ENCODE peak calls at places on chromosomes 7 and 10, in nine cellular contexts. W is fibroblast of mammary gland, D is PC-9, U is psoas muscle, E is transverse colon, K is GM12864, I is heart left ventricle, C is lower lobe of right lung, N is Peyer's patch. Z is an unnamed sample.

GRCh38 chr7:107742678-107743566 is 1.0 kb upstream of the CBLL1 start:
- DNase-seq in W (no peak), D (peak), U (peak), E (peak), K (peak), I (peak), C (peak), N (peak), Z (no peak)

GRCh38 chr10:71964669-71965515 is 697 bp downstream of the CHST3 start:
- DNase-seq in W (peak), D (peak), U (peak), E (peak), K (no peak), I (peak), C (peak), N (peak), Z (peak)

GRCh38 chr7:33043875-33044718 is 18.5 kb downstream of the NT5C3A start:
- DNase-seq in W (peak), D (no peak), U (no peak), E (no peak), K (no peak), I (no peak), C (no peak), N (no peak), Z (peak)

GRCh38 chr7:137664846-137665245 is 181.9 kb downstream of the DGKI start:
- DNase-seq in W (peak), D (no peak), U (no peak), E (no peak), K (no peak), I (no peak), C (no peak), N (no peak), Z (no peak)

GRCh38 chr7:98687331-98687863 is 70.3 kb downstream of the NPTX2 start:
- DNase-seq in W (no peak), D (no peak), U (no peak), E (no peak), K (no peak), I (no peak), C (no peak), N (no peak), Z (no peak)

GRCh38 chr10:88971668-88972067 is 18.9 kb upstream of the FAS start:
- DNase-seq in W (peak), D (no peak), U (no peak), E (no peak), K (no peak), I (no peak), C (no peak), N (no peak), Z (no peak)

GRCh38 chr7:7867835-7868234 is 100.8 kb upstream of the GLCCI1 start:
- DNase-seq in W (no peak), D (no peak), U (no peak), E (peak), K (no peak), I (no peak), C (no peak), N (peak), Z (no peak)

GRCh38 chr10:123530166-123530870 is 135.8 kb upstream of the GPR26 start:
- DNase-seq in W (no peak), D (no peak), U (no peak), E (no peak), K (no peak), I (no peak), C (no peak), N (no peak), Z (no peak)

GRCh38 chr7:120370954-120371353 is 98.0 kb downstream of the KCND2 start:
- DNase-seq in W (no peak), D (no peak), U (no peak), E (no peak), K (peak), I (no peak), C (no peak), N (no peak), Z (no peak)

GRCh38 chr10:49831352-49832040 is 69.4 kb upstream of the OGDHL start:
- DNase-seq in W (no peak), D (no peak), U (no peak), E (no peak), K (no peak), I (no peak), C (no peak), N (no peak), Z (peak)

GRCh38 chr7:105587899-105588690 is 6.8 kb upstream of the EFCAB10 start:
- DNase-seq in W (peak), D (no peak), U (no peak), E (no peak), K (no peak), I (no peak), C (no peak), N (no peak), Z (no peak)

GRCh38 chr10:121539757-121540156 is 58.5 kb downstream of the FGFR2 start:
- DNase-seq in W (no peak), D (no peak), U (no peak), E (no peak), K (no peak), I (no peak), C (no peak), N (no peak), Z (no peak)

GRCh38 chr10:92850186-92850585 is 1.9 kb downstream of the EXOC6 start:
- DNase-seq in W (no peak), D (no peak), U (no peak), E (no peak), K (no peak), I (no peak), C (no peak), N (no peak), Z (peak)

GRCh38 chr7:69419928-69420327 is 178.3 kb upstream of the AUTS2 start:
- DNase-seq in W (peak), D (no peak), U (no peak), E (no peak), K (no peak), I (no peak), C (no peak), N (no peak), Z (no peak)

GRCh38 chr7:128165927-128166420 is 75.1 kb upstream of the LEP start:
- DNase-seq in W (no peak), D (no peak), U (no peak), E (no peak), K (no peak), I (no peak), C (no peak), N (no peak), Z (no peak)

GRCh38 chr7:131480384-131481315 is 75.8 kb downstream of the PODXL start:
- DNase-seq in W (no peak), D (no peak), U (no peak), E (no peak), K (no peak), I (no peak), C (no peak), N (no peak), Z (peak)

GRCh38 chr7:138001529-138002095 is at the start of gene CREB3L2:
- DNase-seq in W (peak), D (peak), U (peak), E (peak), K (no peak), I (no peak), C (peak), N (peak), Z (peak)

GRCh38 chr10:2208106-2208505 is 470.8 kb upstream of the ADARB2 start:
- DNase-seq in W (no peak), D (no peak), U (no peak), E (no peak), K (no peak), I (no peak), C (no peak), N (no peak), Z (no peak)

GRCh38 chr7:40804477-40805215 is 669.8 kb downstream of the SUGCT start:
- DNase-seq in W (peak), D (no peak), U (no peak), E (no peak), K (no peak), I (no peak), C (no peak), N (no peak), Z (no peak)

GRCh38 chr7:155254018-155254417 is 43.7 kb upstream of the INSIG1 start:
- DNase-seq in W (no peak), D (peak), U (no peak), E (no peak), K (no peak), I (no peak), C (no peak), N (no peak), Z (no peak)

GRCh38 chr7:37920305-37920618 is 178 bp upstream of the EPDR1 start:
- DNase-seq in W (no peak), D (no peak), U (no peak), E (no peak), K (no peak), I (no peak), C (no peak), N (no peak), Z (no peak)
- H3K4me3 ChIP-seq in W (peak), D (peak), U (peak), E (peak), K (peak), I (peak), C (peak), N (peak), Z (peak)

GRCh38 chr10:6776170-6776569 is 196.1 kb upstream of the PRKCQ start:
- DNase-seq in W (no peak), D (no peak), U (no peak), E (no peak), K (no peak), I (no peak), C (no peak), N (no peak), Z (no peak)

GRCh38 chr10:6778992-6779701 is 199.1 kb upstream of the PRKCQ start:
- DNase-seq in W (peak), D (peak), U (peak), E (no peak), K (no peak), I (no peak), C (no peak), N (no peak), Z (peak)

GRCh38 chr10:6780008-6780677 is 200.1 kb upstream of the PRKCQ start:
- DNase-seq in W (no peak), D (no peak), U (no peak), E (no peak), K (no peak), I (no peak), C (no peak), N (no peak), Z (no peak)

GRCh38 chr10:6782378-6782777 is 202.3 kb upstream of the PRKCQ start:
- DNase-seq in W (no peak), D (no peak), U (no peak), E (no peak), K (no peak), I (no peak), C (no peak), N (no peak), Z (no peak)

GRCh38 chr10:6781133-6781770 is 201.2 kb upstream of the PRKCQ start:
- DNase-seq in W (no peak), D (no peak), U (no peak), E (no peak), K (no peak), I (no peak), C (no peak), N (no peak), Z (no peak)
- H3K4me3 ChIP-seq in W (no peak), D (no peak), U (no peak), E (no peak), K (no peak), I (no peak), C (no peak), N (no peak), Z (no peak)

DNA sequence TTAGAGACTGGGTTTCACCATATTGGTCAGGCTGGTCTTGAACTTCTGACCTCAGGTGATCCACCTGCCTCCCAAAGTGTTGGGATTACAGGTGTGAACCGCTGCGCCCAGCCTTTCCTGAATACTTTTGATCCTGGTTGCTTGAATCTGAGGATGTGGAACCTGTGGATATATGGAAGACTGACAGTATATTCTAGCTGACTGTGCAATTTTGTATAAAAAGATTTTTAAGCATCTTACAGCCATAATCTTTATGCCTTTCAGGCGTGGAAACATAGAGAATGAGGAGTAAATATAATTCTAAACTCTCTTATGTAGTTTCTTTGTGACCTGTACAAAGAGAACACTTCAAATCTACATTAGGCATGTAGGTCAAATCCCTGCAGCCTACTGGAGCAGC is 16.2 kb downstream of the TSPAN14 start:
- DNase-seq in W (no peak), D (no peak), U (no peak), E (no peak), K (no peak), I (no peak), C (no peak), N (no peak), Z (no peak)
- H3K4me3 ChIP-seq in W (no peak), D (no peak), U (no peak), E (no peak), K (no peak), I (no peak), C (no peak), N (no peak), Z (no peak)

GRCh38 chr7:29288534-29289091 is 94.0 kb downstream of the CHN2 start:
- DNase-seq in W (no peak), D (no peak), U (no peak), E (no peak), K (no peak), I (no peak), C (no peak), N (no peak), Z (no peak)
- H3K4me3 ChIP-seq in W (no peak), D (no peak), U (no peak), E (no peak), K (no peak), I (no peak), C (no peak), N (no peak), Z (no peak)

DNA sequence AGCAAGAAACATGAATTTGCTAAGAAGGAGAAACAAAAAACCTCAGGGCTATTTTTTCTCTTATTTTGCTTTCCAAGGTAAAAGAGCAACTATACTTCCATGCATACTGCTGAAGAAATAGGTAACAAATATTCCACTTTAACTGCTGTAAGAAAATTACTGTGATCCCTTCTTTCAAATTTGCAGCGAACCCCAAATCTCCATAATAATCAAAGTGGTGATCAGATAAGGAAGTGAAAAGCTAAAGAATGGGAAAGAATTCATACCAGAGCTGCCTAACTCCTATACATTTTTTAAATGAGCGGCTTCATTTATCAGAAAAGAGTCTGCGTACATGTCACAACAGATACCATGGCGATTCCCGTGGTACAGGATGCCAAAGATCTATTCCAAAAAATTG is 7.2 kb downstream of the SGCE start:
- DNase-seq in W (no peak), D (no peak), U (no peak), E (no peak), K (no peak), I (no peak), C (no peak), N (no peak), Z (no peak)
- H3K4me3 ChIP-seq in W (no peak), D (no peak), U (no peak), E (no peak), K (no peak), I (no peak), C (no peak), N (no peak), Z (no peak)

GRCh38 chr10:22319559-22320558 is 1.0 kb upstream of the BMI1 start:
- DNase-seq in W (no peak), D (no peak), U (no peak), E (no peak), K (no peak), I (no peak), C (no peak), N (no peak), Z (no peak)
- H3K4me3 ChIP-seq in W (peak), D (peak), U (peak), E (peak), K (peak), I (peak), C (peak), N (peak), Z (peak)

Z was measured in fibroblast of pulmonary artery.